ENCODE peak calls at places on chromosomes 3 and 15, in eight cellular contexts. H, U, G, L, X, T, C and B are unnamed samples.

GRCh38 chr3:10242182-10243065 is 5.8 kb upstream of the TATDN2 start:
- DNase-seq in T (peak), L (no peak), H (no peak), X (no peak), C (peak), G (no peak), U (no peak), B (no peak)

GRCh38 chr3:117628896-117629295 is 919.3 kb downstream of the TUSC7 start:
- DNase-seq in L (no peak), T (peak), U (no peak), C (peak), G (no peak), X (no peak), H (peak), B (no peak)

GRCh38 chr3:48279926-48280325 is 39.0 kb downstream of the ZNF589 start:
- DNase-seq in H (no peak), T (no peak), U (no peak), L (no peak), C (no peak), X (no peak), G (no peak), B (no peak)

GRCh38 chr3:46089237-46090011 is 62.1 kb upstream of the XCR1 start:
- DNase-seq in U (no peak), X (no peak), G (no peak), T (peak), C (peak), H (peak), L (peak), B (peak)

GRCh38 chr15:96612917-96613316 is 282.4 kb downstream of the NR2F2 start:
- DNase-seq in T (no peak), X (no peak), L (no peak), C (no peak), U (no peak), H (no peak), G (no peak), B (no peak)

GRCh38 chr3:155744091-155744625 is 713 bp downstream of the PLCH1 start:
- DNase-seq in X (no peak), T (no peak), C (no peak), U (peak), L (peak), H (peak), G (peak), B (peak)

GRCh38 chr15:101657968-101658784 is 6.0 kb upstream of the TM2D3 start:
- DNase-seq in U (no peak), G (no peak), X (no peak), C (no peak), L (no peak), H (peak), T (no peak), B (no peak)

GRCh38 chr3:116474356-116475200 is 29.3 kb upstream of the LSAMP start:
- DNase-seq in X (no peak), C (no peak), G (no peak), T (no peak), L (no peak), H (no peak), U (no peak), B (no peak)

GRCh38 chr3:65024148-65024547 is 336.3 kb upstream of the ADAMTS9 start:
- DNase-seq in U (no peak), L (no peak), X (no peak), H (no peak), G (no peak), C (no peak), T (no peak), B (no peak)

GRCh38 chr3:66407281-66408218 is 93.3 kb downstream of the LRIG1 start:
- DNase-seq in L (peak), X (peak), G (peak), H (peak), U (peak), C (no peak), T (peak), B (peak)

GRCh38 chr15:39312984-39313383 is 267.9 kb upstream of the THBS1 start:
- DNase-seq in T (no peak), U (no peak), H (peak), X (no peak), C (no peak), G (no peak), L (peak), B (no peak)

GRCh38 chr3:184345678-184346144 is 8.3 kb downstream of the FAM131A start:
- DNase-seq in X (no peak), L (peak), H (peak), T (no peak), C (peak), U (peak), G (no peak), B (no peak)

GRCh38 chr3:128364808-128365360 is 101.8 kb downstream of the DNAJB8 start:
- DNase-seq in U (no peak), T (no peak), C (no peak), H (no peak), L (no peak), X (no peak), G (no peak), B (no peak)

GRCh38 chr3:184341925-184342324 is 4.5 kb downstream of the FAM131A start:
- DNase-seq in C (no peak), T (no peak), H (peak), U (no peak), X (no peak), G (no peak), L (no peak), B (no peak)

GRCh38 chr3:170419301-170420087 is 826 bp downstream of the CLDN11 start:
- DNase-seq in U (peak), L (no peak), X (no peak), G (no peak), H (no peak), T (peak), C (no peak), B (no peak)

GRCh38 chr3:168071535-168071934 is 24.2 kb downstream of the GOLIM4 start:
- DNase-seq in U (no peak), T (no peak), X (no peak), L (no peak), H (peak), C (peak), G (no peak), B (no peak)

GRCh38 chr3:23884481-23884880 is 32.3 kb downstream of the NKIRAS1 start:
- DNase-seq in H (peak), G (no peak), L (no peak), U (no peak), X (no peak), T (no peak), C (no peak), B (no peak)
- TF ChIP-seq CTCF in H (peak), G (peak), L (peak), U (peak), X (peak), T (no peak), C (peak), B (peak)

GRCh38 chr15:29376580-29376979 is 107.0 kb upstream of the NSMCE3 start:
- DNase-seq in X (no peak), H (no peak), L (no peak), C (no peak), T (no peak), G (no peak), U (no peak), B (no peak)
- TF ChIP-seq CTCF in X (no peak), H (no peak), L (no peak), C (no peak), T (no peak), G (no peak), U (no peak), B (no peak)

GRCh38 chr3:88041005-88041404 is 17.8 kb downstream of the CGGBP1 start:
- DNase-seq in L (no peak), U (no peak), T (no peak), G (no peak), C (no peak), X (no peak), H (no peak), B (no peak)
- TF ChIP-seq CTCF in L (no peak), U (no peak), T (no peak), G (no peak), C (no peak), X (no peak), H (no peak), B (no peak)

GRCh38 chr3:12871404-12871983 is 30.1 kb upstream of the RPL32 start:
- DNase-seq in C (no peak), T (no peak), X (no peak), G (no peak), U (no peak), H (no peak), L (no peak), B (no peak)

GRCh38 chr3:12878026-12878636 is 36.8 kb upstream of the RPL32 start:
- DNase-seq in L (no peak), H (no peak), C (no peak), T (no peak), G (no peak), U (no peak), X (no peak), B (no peak)

GRCh38 chr3:12877040-12877439 is 35.7 kb upstream of the RPL32 start:
- DNase-seq in C (no peak), T (no peak), U (no peak), H (no peak), X (no peak), G (no peak), L (no peak), B (no peak)

GRCh38 chr3:12879191-12879815 is 37.9 kb upstream of the RPL32 start:
- DNase-seq in H (no peak), X (no peak), U (no peak), L (no peak), G (no peak), C (no peak), T (no peak), B (no peak)

DNA sequence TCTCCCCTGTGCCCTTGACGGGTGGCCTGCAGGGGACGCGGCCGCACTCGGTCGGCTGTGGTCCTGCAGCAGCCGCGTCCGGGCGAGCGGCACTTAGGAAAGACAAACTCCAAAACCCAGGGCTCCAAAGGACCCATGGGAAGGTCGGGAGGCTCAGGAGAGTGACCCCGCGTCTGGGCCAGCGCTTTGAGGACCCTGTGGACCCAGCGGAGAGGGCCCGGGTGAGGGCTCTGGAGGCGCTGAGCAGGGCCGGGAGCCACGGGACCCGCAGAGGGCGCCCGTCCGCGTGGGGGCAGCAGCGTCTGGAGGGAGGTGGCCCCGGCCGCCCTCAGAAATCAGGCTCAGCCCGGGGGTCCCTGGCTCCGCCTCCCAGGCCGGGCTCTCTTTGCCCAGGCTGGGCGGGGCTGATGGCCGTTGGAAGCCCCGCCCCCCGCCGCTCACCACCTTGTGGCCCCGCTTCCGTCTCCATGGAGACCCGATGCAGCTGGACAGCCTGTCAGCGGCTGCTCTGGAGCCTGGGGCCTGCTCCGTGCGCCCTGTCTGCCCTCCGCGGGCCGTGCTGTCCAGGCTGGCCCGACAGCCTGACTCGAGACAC is 34.6 kb upstream of the RPL32 start:
- DNase-seq in X (no peak), L (peak), C (peak), U (peak), T (no peak), H (no peak), G (no peak), B (no peak)
- TF ChIP-seq CTCF in X (peak), L (peak), C (peak), U (peak), T (peak), H (no peak), G (peak), B (peak)

GRCh38 chr15:78947506-78947905 is 2.7 kb upstream of the CTSH start:
- DNase-seq in L (no peak), T (no peak), C (no peak), U (no peak), G (no peak), H (no peak), X (no peak), B (no peak)

GRCh38 chr15:78950343-78950742 is 5.5 kb upstream of the CTSH start:
- DNase-seq in L (no peak), U (no peak), T (no peak), C (no peak), X (no peak), G (no peak), H (no peak), B (no peak)

GRCh38 chr15:78951841-78952238 is 7.0 kb upstream of the CTSH start:
- DNase-seq in T (no peak), L (peak), H (peak), U (no peak), G (no peak), X (peak), C (no peak), B (no peak)

GRCh38 chr15:78949461-78949860 is 4.6 kb upstream of the CTSH start:
- DNase-seq in C (no peak), L (no peak), U (no peak), X (no peak), T (no peak), H (peak), G (no peak), B (no peak)

GRCh38 chr15:78950906-78951840 is 6.3 kb upstream of the CTSH start:
- DNase-seq in T (no peak), H (peak), L (no peak), G (no peak), X (peak), U (no peak), C (no peak), B (no peak)
- TF ChIP-seq CTCF in T (no peak), H (peak), L (peak), G (peak), X (no peak), U (peak), C (peak), B (peak)